ENCODE peak calls at places on chromosome 1, in four cellular contexts. R is RCC 7860, K is left colon, B is GM03348. D is an unnamed sample.

GRCh38 chr1:44292641-44293040 is 62.4 kb downstream of the ERI3 start:
- DNase-seq in R (no peak), K (no peak), B (no peak), D (no peak)

GRCh38 chr1:41322101-41322661 is 39.1 kb upstream of the FOXO6 start:
- DNase-seq in R (no peak), K (no peak), B (no peak), D (no peak)

GRCh38 chr1:179506199-179506598 is 69.5 kb downstream of the NPHS2 start:
- DNase-seq in R (no peak), K (no peak), B (no peak), D (no peak)

GRCh38 chr1:115679141-115679611 is 37.4 kb downstream of the VANGL1 start:
- DNase-seq in K (no peak), B (peak; percentile 94), R (peak; percentile 8), D (peak; percentile 94)

GRCh38 chr1:198496216-198497143 is 44.0 kb downstream of the ATP6V1G3 start:
- DNase-seq in K (no peak), B (peak; percentile 44), R (peak; percentile 56), D (peak; percentile 84)

GRCh38 chr1:61011514-61012263 is 70.7 kb upstream of the NFIA start:
- DNase-seq in K (no peak), B (no peak), R (no peak), D (no peak)

GRCh38 chr1:215957692-215958091 is 390.6 kb downstream of the KCTD3 start:
- DNase-seq in B (peak; percentile 20), R (no peak), K (no peak), D (peak; percentile 1)

GRCh38 chr1:203200059-203200553 is 13.6 kb upstream of the CHI3L1 start:
- DNase-seq in K (no peak), R (no peak), B (peak; percentile 78), D (peak; percentile 90)

GRCh38 chr1:203186446-203187305 is at the start of gene CHI3L1:
- DNase-seq in B (no peak), K (no peak), R (no peak), D (no peak)

GRCh38 chr1:88973520-88974137 is 18.8 kb downstream of the KYAT3 start:
- DNase-seq in K (no peak), B (peak; percentile 22), R (peak; percentile 15), D (peak; percentile 61)

GRCh38 chr1:182389619-182390047 is 2.0 kb downstream of the GLUL start:
- DNase-seq in R (no peak), B (peak; percentile 42), K (peak; percentile 20), D (peak; percentile 40)

GRCh38 chr1:150022357-150022756 is 11.8 kb upstream of the OTUD7B start:
- DNase-seq in K (no peak), B (no peak), R (no peak), D (no peak)

GRCh38 chr1:45930258-45931150 is 127.1 kb downstream of the MAST2 start:
- DNase-seq in B (no peak), R (no peak), K (no peak), D (no peak)

GRCh38 chr1:44584167-44584566 is 90.1 kb downstream of the TMEM53 start:
- DNase-seq in R (no peak), K (peak; percentile 51), B (no peak), D (no peak)

GRCh38 chr1:204493145-204493881 is 1.3 kb downstream of the PIK3C2B start:
- DNase-seq in R (no peak), B (peak; percentile 75), K (peak; percentile 87), D (peak; percentile 69)

GRCh38 chr1:184691719-184692324 is 62.8 kb downstream of the EDEM3 start:
- DNase-seq in K (no peak), R (no peak), B (peak; percentile 56), D (peak; percentile 72)

GRCh38 chr1:75345538-75346292 is 211.5 kb downstream of the LHX8 start:
- DNase-seq in B (no peak), R (no peak), K (no peak), D (no peak)